ENCODE peak calls at places on chromosomes 2 and 18, in seven cellular contexts. One of them, this sample, is unnamed.

GRCh38 chr2:162086904-162087303 is 12.9 kb upstream of the DPP4 start:
- DNase-seq in AML-193: no peak
- DNase-seq in iris pigment epithelial cell: no peak
- DNase-seq in T-cell: no peak
- DNase-seq in ELR: peak; percentile 66
- DNase-seq in coronary artery: no peak
- DNase-seq in Daoy: no peak
- DNase-seq in this sample: no peak

GRCh38 chr2:109722026-109722425 is 72.1 kb upstream of the RGPD5 start:
- DNase-seq in AML-193: no peak
- DNase-seq in T-cell: no peak
- DNase-seq in Daoy: no peak
- DNase-seq in ELR: no peak
- DNase-seq in iris pigment epithelial cell: no peak
- DNase-seq in coronary artery: no peak
- DNase-seq in this sample: peak; percentile 59

GRCh38 chr2:6813573-6813972 is 52.1 kb downstream of the CMPK2 start:
- DNase-seq in iris pigment epithelial cell: no peak
- DNase-seq in AML-193: no peak
- DNase-seq in Daoy: no peak
- DNase-seq in T-cell: no peak
- DNase-seq in coronary artery: no peak
- DNase-seq in ELR: no peak
- DNase-seq in this sample: no peak

GRCh38 chr2:16201876-16202642 is 261.7 kb downstream of the MYCN start:
- DNase-seq in iris pigment epithelial cell: no peak
- DNase-seq in Daoy: peak; percentile 19
- DNase-seq in coronary artery: no peak
- DNase-seq in ELR: no peak
- DNase-seq in AML-193: no peak
- DNase-seq in T-cell: no peak
- DNase-seq in this sample: no peak

GRCh38 chr2:29607025-29607424 is 314.4 kb downstream of the ALK start:
- DNase-seq in coronary artery: no peak
- DNase-seq in AML-193: no peak
- DNase-seq in iris pigment epithelial cell: no peak
- DNase-seq in ELR: no peak
- DNase-seq in Daoy: no peak
- DNase-seq in T-cell: no peak
- DNase-seq in this sample: no peak

GRCh38 chr2:69059731-69060290 is 46.8 kb downstream of the ANTXR1 start:
- DNase-seq in T-cell: no peak
- DNase-seq in coronary artery: no peak
- DNase-seq in Daoy: no peak
- DNase-seq in AML-193: no peak
- DNase-seq in iris pigment epithelial cell: peak; percentile 53
- DNase-seq in ELR: no peak
- DNase-seq in this sample: no peak

GRCh38 chr2:134137182-134137595 is 116.7 kb upstream of the MGAT5 start:
- DNase-seq in coronary artery: no peak
- DNase-seq in Daoy: peak; percentile 86
- DNase-seq in ELR: peak; percentile 92
- DNase-seq in T-cell: no peak
- DNase-seq in iris pigment epithelial cell: peak; percentile 63
- DNase-seq in AML-193: peak; percentile 30
- DNase-seq in this sample: no peak

GRCh38 chr2:133581027-133581760 is 12.9 kb upstream of the NCKAP5 start:
- DNase-seq in T-cell: no peak
- DNase-seq in iris pigment epithelial cell: peak; percentile 47
- DNase-seq in ELR: peak; percentile 26
- DNase-seq in coronary artery: no peak
- DNase-seq in Daoy: no peak
- DNase-seq in AML-193: no peak
- DNase-seq in this sample: no peak

GRCh38 chr2:12417811-12418210 is 298.9 kb upstream of the TRIB2 start:
- DNase-seq in coronary artery: no peak
- DNase-seq in ELR: no peak
- DNase-seq in Daoy: no peak
- DNase-seq in iris pigment epithelial cell: no peak
- DNase-seq in T-cell: no peak
- DNase-seq in AML-193: no peak
- DNase-seq in this sample: no peak

GRCh38 chr2:175690113-175690716 is 311.9 kb downstream of the LNPK start:
- DNase-seq in iris pigment epithelial cell: peak; percentile 69
- DNase-seq in AML-193: peak; percentile 71
- DNase-seq in Daoy: peak; percentile 55
- DNase-seq in coronary artery: no peak
- DNase-seq in T-cell: peak; percentile 2
- DNase-seq in ELR: peak; percentile 72
- DNase-seq in this sample: no peak

GRCh38 chr18:3115430-3116025 is 102.6 kb upstream of the LPIN2 start:
- DNase-seq in AML-193: no peak
- DNase-seq in ELR: no peak
- DNase-seq in iris pigment epithelial cell: no peak
- DNase-seq in T-cell: no peak
- DNase-seq in coronary artery: no peak
- DNase-seq in Daoy: no peak
- DNase-seq in this sample: no peak

GRCh38 chr2:235234711-235235110 is 259.1 kb upstream of the AGAP1 start:
- DNase-seq in coronary artery: no peak
- DNase-seq in AML-193: no peak
- DNase-seq in Daoy: no peak
- DNase-seq in ELR: no peak
- DNase-seq in iris pigment epithelial cell: peak; percentile 59
- DNase-seq in T-cell: no peak
- DNase-seq in this sample: no peak

GRCh38 chr2:179235463-179236108 is 29.0 kb downstream of the SESTD1 start:
- DNase-seq in Daoy: no peak
- DNase-seq in coronary artery: no peak
- DNase-seq in AML-193: no peak
- DNase-seq in iris pigment epithelial cell: peak; percentile 55
- DNase-seq in T-cell: no peak
- DNase-seq in ELR: no peak
- DNase-seq in this sample: no peak

GRCh38 chr2:61538920-61539559 is 884 bp upstream of the XPO1 start:
- DNase-seq in iris pigment epithelial cell: peak; percentile 42
- DNase-seq in AML-193: no peak
- DNase-seq in T-cell: peak; percentile 17
- DNase-seq in Daoy: peak; percentile 44
- DNase-seq in coronary artery: no peak
- DNase-seq in ELR: peak; percentile 24
- DNase-seq in this sample: no peak

GRCh38 chr2:55918856-55919255 is 4.7 kb downstream of the EFEMP1 start:
- DNase-seq in coronary artery: no peak
- DNase-seq in iris pigment epithelial cell: no peak
- DNase-seq in Daoy: no peak
- DNase-seq in T-cell: no peak
- DNase-seq in AML-193: no peak
- DNase-seq in ELR: no peak
- DNase-seq in this sample: no peak

GRCh38 chr2:74671479-74671878 is 17.4 kb downstream of the SEMA4F start:
- DNase-seq in AML-193: no peak
- DNase-seq in coronary artery: no peak
- DNase-seq in ELR: peak; percentile 75
- DNase-seq in Daoy: peak; percentile 27
- DNase-seq in iris pigment epithelial cell: peak; percentile 52
- DNase-seq in T-cell: no peak
- DNase-seq in this sample: no peak

GRCh38 chr18:24546304-24546703 is 85.9 kb downstream of the HRH4 start:
- DNase-seq in Daoy: no peak
- DNase-seq in AML-193: no peak
- DNase-seq in T-cell: no peak
- DNase-seq in iris pigment epithelial cell: peak; percentile 18
- DNase-seq in ELR: no peak
- DNase-seq in coronary artery: no peak
- DNase-seq in this sample: no peak

GRCh38 chr2:168912466-168913170 is 11.5 kb downstream of the G6PC2 start:
- DNase-seq in ELR: peak; percentile 36
- DNase-seq in T-cell: no peak
- DNase-seq in coronary artery: no peak
- DNase-seq in AML-193: peak; percentile 21
- DNase-seq in iris pigment epithelial cell: peak; percentile 16
- DNase-seq in Daoy: peak; percentile 48
- DNase-seq in this sample: no peak

GRCh38 chr2:42035241-42035640 is 12.6 kb upstream of the PKDCC start:
- DNase-seq in AML-193: no peak
- DNase-seq in ELR: no peak
- DNase-seq in Daoy: peak; percentile 21
- DNase-seq in coronary artery: peak; percentile 38
- DNase-seq in iris pigment epithelial cell: no peak
- DNase-seq in T-cell: no peak
- DNase-seq in this sample: no peak

GRCh38 chr2:239163306-239164070 is 237.3 kb downstream of the HDAC4 start:
- DNase-seq in ELR: no peak
- DNase-seq in T-cell: no peak
- DNase-seq in Daoy: no peak
- DNase-seq in coronary artery: no peak
- DNase-seq in AML-193: no peak
- DNase-seq in iris pigment epithelial cell: no peak
- DNase-seq in this sample: no peak

GRCh38 chr18:13823707-13824395 is at the start of gene MC5R:
- DNase-seq in iris pigment epithelial cell: peak; percentile 36
- DNase-seq in AML-193: peak; percentile 12
- DNase-seq in T-cell: peak; percentile 65
- DNase-seq in coronary artery: no peak
- DNase-seq in ELR: peak; percentile 45
- DNase-seq in Daoy: peak; percentile 65
- DNase-seq in this sample: no peak